ENCODE peak calls at places on chromosome 5, in five cellular contexts. X is tibial nerve, Z is A549, Y is suprapubic skin, H is HepG2. T is an unnamed sample.

GRCh38 chr5:138543730-138544104 is 681 bp upstream of the ETF1 start:
- DNase-seq in X (no peak), Z (no peak), Y (no peak), H (no peak), T (no peak)

GRCh38 chr5:167995844-167996400 is 295.5 kb upstream of the WWC1 start:
- DNase-seq in X (no peak), Z (no peak), Y (no peak), H (no peak), T (no peak)

GRCh38 chr5:174352681-174353080 is 307.2 kb downstream of the NSG2 start:
- DNase-seq in X (no peak), Z (no peak), Y (no peak), H (no peak), T (no peak)

GRCh38 chr5:132272341-132273210 is 15.1 kb downstream of the PDLIM4 start:
- DNase-seq in X (peak), Z (peak), Y (no peak), H (peak), T (peak)

GRCh38 chr5:74575741-74576538 is 64.6 kb downstream of the ENC1 start:
- DNase-seq in X (no peak), Z (no peak), Y (no peak), H (no peak), T (peak)

GRCh38 chr5:35430381-35431162 is 187.1 kb upstream of the SPEF2 start:
- DNase-seq in X (no peak), Z (no peak), Y (no peak), H (no peak), T (no peak)

GRCh38 chr5:136717917-136718316 is 352.6 kb upstream of the TRPC7 start:
- DNase-seq in X (no peak), Z (no peak), Y (no peak), H (no peak), T (no peak)

GRCh38 chr5:106241409-106241808 is 1429.3 kb downstream of the EFNA5 start:
- DNase-seq in X (no peak), Z (no peak), Y (no peak), H (peak), T (no peak)

GRCh38 chr5:62127098-62127736 is 178.8 kb upstream of the KIF2A start:
- DNase-seq in X (no peak), Z (no peak), Y (no peak), H (no peak), T (no peak)

GRCh38 chr5:133706732-133707430 is 94.5 kb upstream of the FSTL4 start:
- DNase-seq in X (no peak), Z (no peak), Y (peak), H (no peak), T (no peak)

GRCh38 chr5:79806741-79807140 is 117.1 kb downstream of the CMYA5 start:
- DNase-seq in X (no peak), Z (no peak), Y (no peak), H (no peak), T (no peak)

GRCh38 chr5:108295588-108296368 is 86.1 kb downstream of the FBXL17 start:
- DNase-seq in X (no peak), Z (no peak), Y (no peak), H (no peak), T (no peak)

GRCh38 chr5:78065663-78066062 is 228.8 kb downstream of the AP3B1 start:
- DNase-seq in X (no peak), Z (peak), Y (no peak), H (no peak), T (no peak)

GRCh38 chr5:57174850-57175525 is 1.1 kb downstream of the GPBP1 start:
- DNase-seq in X (no peak), Z (no peak), Y (no peak), H (no peak), T (no peak)

GRCh38 chr5:7317751-7318150 is 78.2 kb upstream of the ADCY2 start:
- DNase-seq in X (no peak), Z (no peak), Y (no peak), H (no peak), T (no peak)

GRCh38 chr5:98031926-98032325 is 741.5 kb upstream of the RGMB start:
- DNase-seq in X (no peak), Z (no peak), Y (no peak), H (no peak), T (no peak)

GRCh38 chr5:43036409-43036808 is 3.7 kb downstream of the ANXA2R start:
- DNase-seq in X (no peak), Z (no peak), Y (no peak), H (no peak), T (no peak)

GRCh38 chr5:141757402-141757801 is 75.4 kb upstream of the ARAP3 start:
- DNase-seq in X (no peak), Z (peak), Y (no peak), H (no peak), T (no peak)

GRCh38 chr5:39501403-39501802 is 76.6 kb upstream of the DAB2 start:
- DNase-seq in X (peak), Z (peak), Y (no peak), H (no peak), T (no peak)

GRCh38 chr5:159515909-159516415 is 185.7 kb upstream of the IL12B start:
- DNase-seq in X (peak), Z (peak), Y (no peak), H (peak), T (peak)

GRCh38 chr5:66849803-66850202 is 253.6 kb downstream of the MAST4 start:
- DNase-seq in X (no peak), Z (peak), Y (no peak), H (no peak), T (no peak)

GRCh38 chr5:1098986-1099597 is 12.8 kb downstream of the SLC12A7 start:
- DNase-seq in X (no peak), Z (no peak), Y (no peak), H (no peak), T (no peak)

GRCh38 chr5:60779431-60779830 is 64.6 kb downstream of the ELOVL7 start:
- DNase-seq in X (no peak), Z (peak), Y (no peak), H (no peak), T (no peak)
- TF ChIP-seq EP300 in X (no peak), Z (no peak), Y (no peak), H (no peak), T (no peak)

GRCh38 chr5:41661221-41661620 is 150.8 kb upstream of the PLCXD3 start:
- DNase-seq in X (no peak), Z (no peak), Y (no peak), H (no peak), T (no peak)

DNA sequence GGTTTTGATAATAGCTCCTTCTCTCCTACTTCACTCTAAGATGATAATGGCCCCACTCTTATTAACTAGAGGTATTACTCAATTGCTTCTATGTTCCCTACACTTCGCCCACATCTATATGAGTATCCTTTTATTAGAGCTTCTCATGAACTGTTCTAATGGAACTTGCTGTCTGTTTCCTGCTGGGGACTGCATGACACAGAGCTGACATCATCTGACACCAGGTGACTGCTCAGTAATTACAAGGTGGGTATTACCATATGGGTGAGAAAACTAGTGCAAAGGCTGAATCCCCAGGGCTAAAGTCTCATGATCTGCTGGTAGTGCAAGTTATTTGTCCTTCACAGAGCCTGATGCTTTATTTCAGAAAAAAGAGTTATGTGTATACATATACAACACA is 146.2 kb upstream of the PLCXD3 start:
- DNase-seq in X (no peak), Z (no peak), Y (no peak), H (no peak), T (no peak)
- TF ChIP-seq EP300 in X (no peak), Z (no peak), Y (no peak), H (no peak), T (no peak)

GRCh38 chr5:139678283-139678613 is 30.1 kb downstream of the CXXC5 start:
- DNase-seq in X (no peak), Z (no peak), Y (no peak), H (no peak), T (no peak)

GRCh38 chr5:139676406-139676805 is 28.3 kb downstream of the CXXC5 start:
- DNase-seq in X (no peak), Z (no peak), Y (no peak), H (no peak), T (no peak)

GRCh38 chr5:139677404-139678282 is 29.5 kb downstream of the CXXC5 start:
- DNase-seq in X (no peak), Z (no peak), Y (no peak), H (no peak), T (no peak)

GRCh38 chr5:139675825-139676224 is 27.7 kb downstream of the CXXC5 start:
- DNase-seq in X (no peak), Z (no peak), Y (no peak), H (no peak), T (no peak)

DNA sequence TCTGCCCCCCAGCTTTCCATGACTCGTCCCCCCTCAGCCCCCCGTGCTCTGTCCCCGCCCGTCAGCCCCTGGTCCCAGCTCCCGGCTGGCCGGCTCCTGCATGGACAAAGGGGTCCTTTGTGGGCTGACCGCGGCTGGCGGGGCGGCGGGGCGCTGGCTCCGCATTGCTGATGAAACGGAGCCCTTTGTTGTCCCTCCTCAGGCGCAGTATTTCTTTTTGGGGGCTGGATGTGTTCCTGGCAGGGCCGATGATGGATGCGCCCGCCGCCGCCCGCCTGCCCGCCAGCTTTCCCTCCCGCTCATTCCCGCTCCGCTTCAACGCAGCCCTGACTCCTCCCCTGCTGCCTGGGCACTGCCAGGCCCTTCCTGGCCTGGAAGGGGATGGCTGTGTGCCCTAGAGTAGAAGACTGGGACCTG is 28.8 kb downstream of the CXXC5 start:
- DNase-seq in X (no peak), Z (no peak), Y (no peak), H (no peak), T (no peak)
- TF ChIP-seq EP300 in X (peak), Z (no peak), Y (no peak), H (no peak), T (no peak)

GRCh38 chr5:72166070-72166979 is 59.0 kb downstream of the MAP1B start:
- DNase-seq in X (peak), Z (no peak), Y (peak), H (no peak), T (no peak)

GRCh38 chr5:72171667-72172066 is 64.4 kb downstream of the MAP1B start:
- DNase-seq in X (no peak), Z (no peak), Y (no peak), H (no peak), T (no peak)

GRCh38 chr5:72170101-72170500 is 62.8 kb downstream of the MAP1B start:
- DNase-seq in X (no peak), Z (no peak), Y (no peak), H (no peak), T (no peak)

GRCh38 chr5:72167257-72167656 is 60.0 kb downstream of the MAP1B start:
- DNase-seq in X (no peak), Z (no peak), Y (no peak), H (no peak), T (no peak)

GRCh38 chr5:72167790-72168189 is 60.5 kb downstream of the MAP1B start:
- DNase-seq in X (no peak), Z (no peak), Y (no peak), H (no peak), T (no peak)
- TF ChIP-seq EP300 in X (no peak), Z (no peak), Y (no peak), H (no peak), T (no peak)

GRCh38 chr5:157521704-157522029 is 53.9 kb downstream of the ADAM19 start:
- DNase-seq in X (no peak), Z (no peak), Y (no peak), H (no peak), T (no peak)

GRCh38 chr5:157518963-157519362 is 56.6 kb downstream of the ADAM19 start:
- DNase-seq in X (no peak), Z (no peak), Y (no peak), H (no peak), T (no peak)

GRCh38 chr5:157523976-157524375 is 51.6 kb downstream of the ADAM19 start:
- DNase-seq in X (no peak), Z (no peak), Y (no peak), H (no peak), T (no peak)

GRCh38 chr5:157519579-157520253 is 55.9 kb downstream of the ADAM19 start:
- DNase-seq in X (no peak), Z (no peak), Y (no peak), H (no peak), T (no peak)

DNA sequence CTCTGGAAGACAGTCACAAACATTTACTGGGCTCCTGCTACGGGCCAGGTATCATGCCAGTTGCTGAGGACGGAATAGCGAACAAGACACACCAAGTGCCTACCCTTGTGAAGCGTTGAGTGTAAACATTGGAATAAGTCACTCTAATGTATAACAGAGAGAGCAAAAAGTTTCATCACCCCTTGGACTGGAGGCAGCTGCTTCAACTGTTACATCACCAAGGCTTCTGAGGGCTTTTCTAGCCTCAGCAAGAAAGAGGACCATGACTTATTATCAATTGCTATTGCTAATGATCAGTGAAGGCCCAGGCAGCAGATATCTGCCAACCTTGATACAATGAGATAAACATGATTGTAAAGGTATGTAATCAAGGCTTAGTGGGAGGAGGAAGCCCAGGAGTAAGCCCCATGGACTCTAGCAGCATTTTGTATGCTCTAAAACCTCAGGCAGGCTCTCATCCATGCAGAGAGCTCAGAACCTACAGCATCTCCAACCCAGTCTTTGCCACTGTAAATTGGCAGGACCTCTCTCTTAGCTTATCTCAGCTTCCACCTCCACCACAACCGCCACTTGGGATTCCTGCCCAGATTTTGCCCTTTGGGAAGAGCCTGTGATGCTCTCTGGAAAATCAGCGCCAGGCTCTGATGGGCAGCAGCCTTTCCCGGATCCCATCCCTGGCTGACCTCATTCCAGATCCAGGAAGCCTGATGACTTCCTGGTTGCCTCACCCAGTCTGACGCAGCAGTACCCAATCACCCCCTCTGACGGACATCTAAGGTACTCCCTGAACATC is 54.5 kb downstream of the ADAM19 start:
- DNase-seq in X (no peak), Z (peak), Y (no peak), H (peak), T (peak)
- TF ChIP-seq EP300 in X (peak), Z (no peak), Y (no peak), H (no peak), T (peak)

GRCh38 chr5:171849585-171850353 is 64.2 kb downstream of the SMIM23 start:
- DNase-seq in X (no peak), Z (no peak), Y (no peak), H (no peak), T (no peak)

GRCh38 chr5:171852255-171852681 is 66.7 kb downstream of the SMIM23 start:
- DNase-seq in X (no peak), Z (peak), Y (no peak), H (no peak), T (peak)

GRCh38 chr5:171851251-171851650 is 65.6 kb downstream of the SMIM23 start:
- DNase-seq in X (no peak), Z (no peak), Y (no peak), H (no peak), T (no peak)

GRCh38 chr5:171848911-171849520 is 63.4 kb downstream of the SMIM23 start:
- DNase-seq in X (no peak), Z (no peak), Y (no peak), H (no peak), T (no peak)

GRCh38 chr5:171850354-171850947 is 64.8 kb downstream of the SMIM23 start:
- DNase-seq in X (peak), Z (peak), Y (no peak), H (peak), T (no peak)
- TF ChIP-seq EP300 in X (peak), Z (no peak), Y (no peak), H (no peak), T (no peak)

GRCh38 chr5:149422429-149423286 is 43.6 kb upstream of the IL17B start:
- DNase-seq in X (no peak), Z (no peak), Y (no peak), H (peak), T (peak)
- TF ChIP-seq EP300 in X (no peak), Z (no peak), Y (no peak), H (peak), T (peak)

T was measured in upper lobe of left lung.